ENCODE peak calls at places on chromosome 5, in five cellular contexts. One of them, this sample, is unnamed.

GRCh38 chr5:154365823-154366222 is 80.0 kb upstream of the SAP30L start:
- DNase-seq in left lung: no peak
- DNase-seq in uterus: no peak
- DNase-seq in right lobe of liver: no peak
- DNase-seq in adipocyte: no peak
- DNase-seq in this sample: no peak

GRCh38 chr5:111563041-111563822 is 50.9 kb upstream of the STARD4 start:
- DNase-seq in left lung: no peak
- DNase-seq in uterus: no peak
- DNase-seq in right lobe of liver: no peak
- DNase-seq in adipocyte: peak; percentile 95
- DNase-seq in this sample: no peak

GRCh38 chr5:37721447-37721871 is 118.4 kb downstream of the GDNF start:
- DNase-seq in left lung: no peak
- DNase-seq in uterus: no peak
- DNase-seq in right lobe of liver: no peak
- DNase-seq in adipocyte: peak; percentile 23
- DNase-seq in this sample: no peak

GRCh38 chr5:111743993-111744392 is 13.0 kb downstream of the NREP start:
- DNase-seq in left lung: no peak
- DNase-seq in uterus: no peak
- DNase-seq in right lobe of liver: no peak
- DNase-seq in adipocyte: peak; percentile 76
- DNase-seq in this sample: no peak

GRCh38 chr5:9108156-9108555 is 437.7 kb downstream of the SEMA5A start:
- DNase-seq in left lung: no peak
- DNase-seq in uterus: no peak
- DNase-seq in right lobe of liver: no peak
- DNase-seq in adipocyte: no peak
- DNase-seq in this sample: no peak

GRCh38 chr5:55159763-55160492 is at the start of gene GPX8:
- DNase-seq in left lung: no peak
- DNase-seq in uterus: peak; percentile 34
- DNase-seq in right lobe of liver: no peak
- DNase-seq in adipocyte: peak; percentile 94
- DNase-seq in this sample: no peak

GRCh38 chr5:61768692-61769281 is 436.7 kb downstream of the ZSWIM6 start:
- DNase-seq in left lung: no peak
- DNase-seq in uterus: no peak
- DNase-seq in right lobe of liver: no peak
- DNase-seq in adipocyte: no peak
- DNase-seq in this sample: no peak

GRCh38 chr5:54835642-54836041 is 149.8 kb downstream of the ESM1 start:
- DNase-seq in left lung: no peak
- DNase-seq in uterus: no peak
- DNase-seq in right lobe of liver: no peak
- DNase-seq in adipocyte: peak; percentile 73
- DNase-seq in this sample: no peak

GRCh38 chr5:6579535-6579934 is 53.3 kb downstream of the NSUN2 start:
- DNase-seq in left lung: no peak
- DNase-seq in uterus: no peak
- DNase-seq in right lobe of liver: no peak
- DNase-seq in adipocyte: no peak
- DNase-seq in this sample: no peak

GRCh38 chr5:51816427-51816826 is 433.2 kb downstream of the ISL1 start:
- DNase-seq in left lung: no peak
- DNase-seq in uterus: no peak
- DNase-seq in right lobe of liver: no peak
- DNase-seq in adipocyte: no peak
- DNase-seq in this sample: no peak

GRCh38 chr5:15772131-15772530 is 272.2 kb downstream of the FBXL7 start:
- DNase-seq in left lung: no peak
- DNase-seq in uterus: no peak
- DNase-seq in right lobe of liver: no peak
- DNase-seq in adipocyte: no peak
- DNase-seq in this sample: no peak

GRCh38 chr5:154708845-154709244 is 46.3 kb upstream of the LARP1 start:
- DNase-seq in left lung: no peak
- DNase-seq in uterus: no peak
- DNase-seq in right lobe of liver: peak; percentile 68
- DNase-seq in adipocyte: no peak
- DNase-seq in this sample: no peak

GRCh38 chr5:135426102-135427082 is 20.8 kb downstream of the DCANP1 start:
- DNase-seq in left lung: no peak
- DNase-seq in uterus: no peak
- DNase-seq in right lobe of liver: no peak
- DNase-seq in adipocyte: peak; percentile 80
- DNase-seq in this sample: no peak

GRCh38 chr5:172646716-172647285 is 5.7 kb downstream of the NEURL1B start:
- DNase-seq in left lung: no peak
- DNase-seq in uterus: peak; percentile 68
- DNase-seq in right lobe of liver: no peak
- DNase-seq in adipocyte: no peak
- DNase-seq in this sample: peak; percentile 74

GRCh38 chr5:169299651-169300467 is 1.1 kb downstream of the SLIT3 start:
- DNase-seq in left lung: no peak
- DNase-seq in uterus: peak; percentile 33
- DNase-seq in right lobe of liver: no peak
- DNase-seq in adipocyte: peak; percentile 65
- DNase-seq in this sample: no peak

GRCh38 chr5:83554686-83555085 is 83.1 kb downstream of the VCAN start:
- DNase-seq in left lung: no peak
- DNase-seq in uterus: no peak
- DNase-seq in right lobe of liver: no peak
- DNase-seq in adipocyte: no peak
- DNase-seq in this sample: no peak

GRCh38 chr5:66066826-66067225 is 77.3 kb upstream of the SREK1 start:
- DNase-seq in left lung: no peak
- DNase-seq in uterus: no peak
- DNase-seq in right lobe of liver: no peak
- DNase-seq in adipocyte: no peak
- DNase-seq in this sample: no peak

GRCh38 chr5:124438390-124439380 is 307.8 kb downstream of the ZNF608 start:
- DNase-seq in left lung: no peak
- DNase-seq in uterus: no peak
- DNase-seq in right lobe of liver: no peak
- DNase-seq in adipocyte: no peak
- DNase-seq in this sample: no peak

GRCh38 chr5:156778752-156779151 is 71.3 kb upstream of the PPP1R2B start:
- DNase-seq in left lung: no peak
- DNase-seq in uterus: no peak
- DNase-seq in right lobe of liver: no peak
- DNase-seq in adipocyte: no peak
- DNase-seq in this sample: no peak

GRCh38 chr5:124841829-124842712 is 95.6 kb upstream of the ZNF608 start:
- DNase-seq in left lung: no peak
- DNase-seq in uterus: no peak
- DNase-seq in right lobe of liver: no peak
- DNase-seq in adipocyte: peak; percentile 76
- DNase-seq in this sample: peak; percentile 62

GRCh38 chr5:57082441-57083067 is 91.3 kb upstream of the GPBP1 start:
- DNase-seq in left lung: no peak
- DNase-seq in uterus: no peak
- DNase-seq in right lobe of liver: no peak
- DNase-seq in adipocyte: peak; percentile 35
- DNase-seq in this sample: no peak

GRCh38 chr5:80239680-80240367 is 16.0 kb downstream of the SERINC5 start:
- DNase-seq in left lung: no peak
- DNase-seq in uterus: no peak
- DNase-seq in right lobe of liver: no peak
- DNase-seq in adipocyte: no peak
- DNase-seq in this sample: no peak

GRCh38 chr5:139808481-139809330 is 13.1 kb downstream of the PSD2 start:
- DNase-seq in left lung: no peak
- DNase-seq in uterus: no peak
- DNase-seq in right lobe of liver: no peak
- DNase-seq in adipocyte: peak; percentile 48
- DNase-seq in this sample: peak; percentile 78

GRCh38 chr5:176636426-176636825 is 6.0 kb downstream of the EIF4E1B start:
- DNase-seq in left lung: no peak
- DNase-seq in uterus: no peak
- DNase-seq in right lobe of liver: no peak
- DNase-seq in adipocyte: peak; percentile 24
- DNase-seq in this sample: no peak

GRCh38 chr5:61293051-61293450 is 39.0 kb upstream of the ZSWIM6 start:
- DNase-seq in left lung: no peak
- DNase-seq in uterus: no peak
- DNase-seq in right lobe of liver: no peak
- DNase-seq in adipocyte: no peak
- DNase-seq in this sample: no peak

GRCh38 chr5:64632251-64632650 is 58.1 kb upstream of the SHISAL2B start:
- DNase-seq in left lung: peak; percentile 51
- DNase-seq in uterus: no peak
- DNase-seq in right lobe of liver: no peak
- DNase-seq in adipocyte: peak; percentile 75
- DNase-seq in this sample: no peak

GRCh38 chr5:169754737-169755136 is 117.7 kb downstream of the DOCK2 start:
- DNase-seq in left lung: no peak
- DNase-seq in uterus: no peak
- DNase-seq in right lobe of liver: no peak
- DNase-seq in adipocyte: no peak
- DNase-seq in this sample: no peak

GRCh38 chr5:110386782-110387181 is 339.7 kb downstream of the TMEM232 start:
- DNase-seq in left lung: no peak
- DNase-seq in uterus: no peak
- DNase-seq in right lobe of liver: no peak
- DNase-seq in adipocyte: peak; percentile 62
- DNase-seq in this sample: no peak

GRCh38 chr5:170131235-170131634 is 25.5 kb downstream of the FOXI1 start:
- DNase-seq in left lung: no peak
- DNase-seq in uterus: no peak
- DNase-seq in right lobe of liver: no peak
- DNase-seq in adipocyte: no peak
- DNase-seq in this sample: no peak

GRCh38 chr5:65776707-65777141 is 54.7 kb downstream of the NLN start:
- DNase-seq in left lung: no peak
- DNase-seq in uterus: no peak
- DNase-seq in right lobe of liver: no peak
- DNase-seq in adipocyte: peak; percentile 70
- DNase-seq in this sample: no peak

GRCh38 chr5:34914671-34915138 is 599 bp downstream of the RAD1 start:
- DNase-seq in left lung: peak; percentile 43
- DNase-seq in uterus: peak; percentile 35
- DNase-seq in right lobe of liver: peak; percentile 54
- DNase-seq in adipocyte: peak; percentile 56
- DNase-seq in this sample: peak; percentile 57

GRCh38 chr5:75037106-75037505 is 15.3 kb downstream of the GCNT4 start:
- DNase-seq in left lung: no peak
- DNase-seq in uterus: no peak
- DNase-seq in right lobe of liver: no peak
- DNase-seq in adipocyte: peak; percentile 57
- DNase-seq in this sample: no peak

GRCh38 chr5:145911164-145911563 is 25.2 kb upstream of the SH3RF2 start:
- DNase-seq in left lung: no peak
- DNase-seq in uterus: no peak
- DNase-seq in right lobe of liver: no peak
- DNase-seq in adipocyte: no peak
- DNase-seq in this sample: no peak

GRCh38 chr5:178297751-178298150 is 65.1 kb upstream of the PHYKPL start:
- DNase-seq in left lung: peak; percentile 24
- DNase-seq in uterus: no peak
- DNase-seq in right lobe of liver: peak; percentile 28
- DNase-seq in adipocyte: no peak
- DNase-seq in this sample: no peak

GRCh38 chr5:1917830-1918487 is 35.2 kb upstream of the IRX4 start:
- DNase-seq in left lung: no peak
- DNase-seq in uterus: no peak
- DNase-seq in right lobe of liver: no peak
- DNase-seq in adipocyte: no peak
- DNase-seq in this sample: no peak

GRCh38 chr5:98929123-98929981 is 545 bp upstream of the CHD1 start:
- DNase-seq in left lung: peak; percentile 93
- DNase-seq in uterus: peak; percentile 96
- DNase-seq in right lobe of liver: peak; percentile 91
- DNase-seq in adipocyte: peak; percentile 99
- DNase-seq in this sample: peak; percentile 99
- H3K4me1 ChIP-seq in left lung: peaks cover 74% of the 10 kb centered on the region
- H3K4me1 ChIP-seq in uterus: no peaks in the 10 kb centered on the region
- H3K4me1 ChIP-seq in right lobe of liver: peaks cover 2% of the 10 kb centered on the region
- H3K4me1 ChIP-seq in adipocyte: peaks cover 36% of the 10 kb centered on the region
- H3K4me1 ChIP-seq in this sample: no peaks in the 10 kb centered on the region

GRCh38 chr5:92777421-92777820 is 803.6 kb downstream of the NR2F1-AS1 start:
- DNase-seq in left lung: no peak
- DNase-seq in uterus: no peak
- DNase-seq in right lobe of liver: no peak
- DNase-seq in adipocyte: no peak
- DNase-seq in this sample: no peak
- H3K4me1 ChIP-seq in left lung: no peaks in the 10 kb centered on the region
- H3K4me1 ChIP-seq in uterus: no peaks in the 10 kb centered on the region
- H3K4me1 ChIP-seq in right lobe of liver: no peaks in the 10 kb centered on the region
- H3K4me1 ChIP-seq in adipocyte: no peaks in the 10 kb centered on the region
- H3K4me1 ChIP-seq in this sample: no peaks in the 10 kb centered on the region

GRCh38 chr5:142219146-142219545 is 105.7 kb downstream of the SPRY4 start:
- DNase-seq in left lung: no peak
- DNase-seq in uterus: no peak
- DNase-seq in right lobe of liver: no peak
- DNase-seq in adipocyte: no peak
- DNase-seq in this sample: no peak
- H3K4me1 ChIP-seq in left lung: peaks cover 47% of the 10 kb centered on the region
- H3K4me1 ChIP-seq in uterus: no peaks in the 10 kb centered on the region
- H3K4me1 ChIP-seq in right lobe of liver: no peaks in the 10 kb centered on the region
- H3K4me1 ChIP-seq in adipocyte: peaks cover 16% of the 10 kb centered on the region
- H3K4me1 ChIP-seq in this sample: peaks cover 4% of the 10 kb centered on the region

GRCh38 chr5:32155211-32155610 is 18.9 kb downstream of the GOLPH3 start:
- DNase-seq in left lung: no peak
- DNase-seq in uterus: no peak
- DNase-seq in right lobe of liver: no peak
- DNase-seq in adipocyte: no peak
- DNase-seq in this sample: no peak

GRCh38 chr5:32158679-32158975 is 15.5 kb downstream of the GOLPH3 start:
- DNase-seq in left lung: no peak
- DNase-seq in uterus: no peak
- DNase-seq in right lobe of liver: no peak
- DNase-seq in adipocyte: no peak
- DNase-seq in this sample: no peak

GRCh38 chr5:32156635-32157034 is 17.5 kb downstream of the GOLPH3 start:
- DNase-seq in left lung: no peak
- DNase-seq in uterus: no peak
- DNase-seq in right lobe of liver: no peak
- DNase-seq in adipocyte: no peak
- DNase-seq in this sample: no peak

GRCh38 chr5:32159328-32160072 is 14.6 kb downstream of the GOLPH3 start:
- DNase-seq in left lung: no peak
- DNase-seq in uterus: no peak
- DNase-seq in right lobe of liver: no peak
- DNase-seq in adipocyte: no peak
- DNase-seq in this sample: no peak

DNA sequence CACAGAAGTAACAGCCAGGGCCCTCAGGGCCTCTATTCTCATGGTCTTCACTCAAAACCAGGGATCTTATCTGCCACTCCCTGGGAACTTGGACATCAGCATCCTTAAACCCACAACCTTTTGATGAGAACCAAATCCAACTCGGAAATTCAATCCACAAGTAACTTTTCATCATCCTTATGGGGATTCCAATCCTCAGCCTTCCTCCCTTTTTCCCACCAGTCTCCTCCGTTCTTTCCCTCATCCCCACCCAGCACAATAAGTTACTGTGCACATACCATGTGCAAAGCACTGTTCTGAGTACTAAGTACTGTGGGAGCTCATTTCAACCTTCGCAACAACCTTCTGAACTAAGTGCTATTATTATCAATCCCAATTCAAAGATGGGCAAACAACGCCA is 17.0 kb downstream of the GOLPH3 start:
- DNase-seq in left lung: no peak
- DNase-seq in uterus: no peak
- DNase-seq in right lobe of liver: no peak
- DNase-seq in adipocyte: no peak
- DNase-seq in this sample: no peak
- H3K4me1 ChIP-seq in left lung: peaks cover 65% of the 10 kb centered on the region
- H3K4me1 ChIP-seq in uterus: no peaks in the 10 kb centered on the region
- H3K4me1 ChIP-seq in right lobe of liver: no peaks in the 10 kb centered on the region
- H3K4me1 ChIP-seq in adipocyte: peaks cover 44% of the 10 kb centered on the region
- H3K4me1 ChIP-seq in this sample: peaks cover 6% of the 10 kb centered on the region

This sample was measured in aorta.